ENCODE peak calls at places on chromosomes 2 and 18, in four cellular contexts. K, M, H and O are unnamed samples.

GRCh38 chr2:96359310-96359709 is 23.7 kb downstream of the NCAPH start:
- DNase-seq in H (no peak), K (no peak), M (peak), O (no peak)

GRCh38 chr18:32470136-32470712 is 458 bp downstream of the GAREM1 start:
- DNase-seq in K (peak), H (peak), M (peak), O (peak)

GRCh38 chr2:112026509-112026908 is 28.6 kb upstream of the TMEM87B start:
- DNase-seq in H (no peak), M (no peak), K (no peak), O (no peak)

GRCh38 chr2:27038012-27038411 is 5.2 kb downstream of the TMEM214 start:
- DNase-seq in H (no peak), K (no peak), M (no peak), O (no peak)

GRCh38 chr18:79411614-79412526 is 16.1 kb downstream of the NFATC1 start:
- DNase-seq in M (no peak), K (no peak), H (no peak), O (no peak)

GRCh38 chr18:30682667-30683066 is 359.9 kb downstream of the DSC3 start:
- DNase-seq in H (no peak), K (no peak), M (no peak), O (no peak)

GRCh38 chr2:125280276-125280675 is 1255.2 kb downstream of the CNTNAP5 start:
- DNase-seq in H (no peak), K (no peak), M (no peak), O (no peak)

GRCh38 chr2:62340981-62341624 is 145.2 kb downstream of the B3GNT2 start:
- DNase-seq in H (peak), M (peak), K (no peak), O (no peak)